ENCODE peak calls at places on chromosomes 7 and 10, in six cellular contexts. F is transverse colon, U is heart right ventricle, G is lung, K is HCT116, X is spleen. C is an unnamed sample. For H3K9me3, the result is how much of the 10 kb centered on the place peaks cover.

GRCh38 chr7:96199421-96199820 is 122.5 kb downstream of the SLC25A13 start:
- DNase-seq in X (no peak), G (no peak), K (no peak), F (no peak), U (no peak), C (no peak)

GRCh38 chr7:45217358-45217757 is 59.8 kb downstream of the RAMP3 start:
- DNase-seq in U (no peak), X (peak), G (no peak), K (no peak), F (no peak), C (peak)

GRCh38 chr10:3655528-3655927 is 129.5 kb downstream of the KLF6 start:
- DNase-seq in U (no peak), F (no peak), G (no peak), X (no peak), K (no peak), C (no peak)

GRCh38 chr7:129334473-129334872 is 99.8 kb upstream of the STRIP2 start:
- DNase-seq in X (no peak), U (no peak), K (no peak), G (no peak), F (no peak), C (no peak)

GRCh38 chr10:11604742-11605650 is 6.5 kb downstream of the USP6NL start:
- DNase-seq in G (no peak), F (no peak), X (no peak), K (no peak), U (no peak), C (no peak)

GRCh38 chr10:47396311-47396717 is 12.2 kb upstream of the ZNF488 start:
- DNase-seq in G (peak), K (no peak), U (no peak), X (no peak), F (no peak), C (peak)

GRCh38 chr7:66016131-66016461 is 34.1 kb upstream of the GUSB start:
- DNase-seq in U (no peak), K (no peak), F (no peak), G (no peak), X (no peak), C (peak)

GRCh38 chr10:48442809-48443177 is 136.3 kb downstream of the MAPK8 start:
- DNase-seq in G (no peak), F (no peak), X (peak), U (no peak), K (no peak), C (no peak)

GRCh38 chr7:66790725-66791124 is 50.2 kb downstream of the RABGEF1 start:
- DNase-seq in K (no peak), G (no peak), X (no peak), F (no peak), U (no peak), C (no peak)

GRCh38 chr7:69932034-69932628 is 333.9 kb downstream of the AUTS2 start:
- DNase-seq in X (no peak), U (no peak), G (no peak), K (no peak), F (no peak), C (no peak)

GRCh38 chr10:31604141-31604540 is 285.1 kb downstream of the ZEB1 start:
- DNase-seq in X (no peak), U (peak), K (no peak), F (no peak), G (no peak), C (no peak)

GRCh38 chr7:48887500-48887899 is 36.8 kb upstream of the CDC14C start:
- DNase-seq in K (no peak), G (no peak), U (no peak), F (no peak), X (no peak), C (no peak)

GRCh38 chr7:568031-568680 is 48.5 kb upstream of the PDGFA start:
- DNase-seq in U (no peak), X (no peak), G (no peak), F (no peak), K (no peak), C (no peak)

GRCh38 chr7:92880212-92881090 is 44.1 kb upstream of the CDK6 start:
- DNase-seq in K (peak), F (no peak), X (peak), U (no peak), G (no peak), C (no peak)

GRCh38 chr7:122738937-122739336 is 36.2 kb upstream of the RNF148 start:
- DNase-seq in U (no peak), F (no peak), K (no peak), X (no peak), G (no peak), C (no peak)

GRCh38 chr7:140552240-140552679 is 73.0 kb upstream of the MKRN1 start:
- DNase-seq in K (no peak), F (no peak), X (peak), G (no peak), U (no peak), C (no peak)

GRCh38 chr10:125823663-125824251 is 411 bp downstream of the BCCIP start:
- DNase-seq in F (no peak), U (no peak), X (peak), G (no peak), K (no peak), C (peak)

GRCh38 chr7:121624922-121625321 is 228.8 kb upstream of the FAM3C start:
- DNase-seq in X (no peak), F (no peak), K (no peak), U (peak), G (no peak), C (no peak)

GRCh38 chr10:125037145-125037544 is 95.2 kb downstream of the ZRANB1 start:
- DNase-seq in G (peak), X (no peak), U (no peak), F (peak), K (peak), C (peak)

GRCh38 chr7:41808541-41808940 is 105.7 kb upstream of the INHBA start:
- DNase-seq in G (no peak), F (no peak), U (no peak), K (no peak), X (no peak), C (no peak)

GRCh38 chr7:70894799-70895198 is 237.1 kb upstream of the GALNT17 start:
- DNase-seq in U (no peak), G (no peak), K (no peak), F (no peak), X (no peak), C (no peak)

GRCh38 chr10:3867454-3868273 is 82.7 kb upstream of the KLF6 start:
- DNase-seq in F (peak), U (no peak), X (no peak), K (no peak), G (no peak), C (no peak)

GRCh38 chr10:15293862-15294835 is 76.9 kb downstream of the FAM171A1 start:
- DNase-seq in U (no peak), X (no peak), K (no peak), G (no peak), F (no peak), C (no peak)

GRCh38 chr7:72016574-72016973 is 395.6 kb downstream of the CALN1 start:
- DNase-seq in F (no peak), U (no peak), X (no peak), G (no peak), K (no peak), C (no peak)

GRCh38 chr10:71584461-71584860 is 135.1 kb downstream of the C10orf105 start:
- DNase-seq in X (no peak), G (no peak), F (no peak), K (no peak), U (no peak), C (no peak)

GRCh38 chr10:21517983-21518628 is 7.4 kb downstream of the SKIDA1 start:
- DNase-seq in K (no peak), U (no peak), X (no peak), F (no peak), G (no peak), C (no peak)

GRCh38 chr7:6533893-6534804 is 17.1 kb downstream of the GRID2IP start:
- DNase-seq in G (no peak), X (no peak), K (no peak), U (no peak), F (peak), C (no peak)

GRCh38 chr10:126749030-126749655 is 78.7 kb upstream of the C10orf90 start:
- DNase-seq in G (peak), X (no peak), K (peak), U (peak), F (peak), C (peak)

GRCh38 chr7:6508539-6508938 is 42.7 kb downstream of the GRID2IP start:
- DNase-seq in U (no peak), K (no peak), G (no peak), F (no peak), X (no peak), C (no peak)

GRCh38 chr10:73517166-73517888 is 21.5 kb upstream of the PPP3CB start:
- DNase-seq in U (no peak), G (no peak), X (no peak), F (no peak), K (no peak), C (no peak)

GRCh38 chr10:62268399-62269076 is at the start of gene RTKN2:
- DNase-seq in K (peak), U (peak), F (peak), G (peak), X (peak), C (peak)
- TF ChIP-seq CTCF in K (no peak), U (no peak), F (no peak), G (no peak), X (no peak), C (no peak)

DNA sequence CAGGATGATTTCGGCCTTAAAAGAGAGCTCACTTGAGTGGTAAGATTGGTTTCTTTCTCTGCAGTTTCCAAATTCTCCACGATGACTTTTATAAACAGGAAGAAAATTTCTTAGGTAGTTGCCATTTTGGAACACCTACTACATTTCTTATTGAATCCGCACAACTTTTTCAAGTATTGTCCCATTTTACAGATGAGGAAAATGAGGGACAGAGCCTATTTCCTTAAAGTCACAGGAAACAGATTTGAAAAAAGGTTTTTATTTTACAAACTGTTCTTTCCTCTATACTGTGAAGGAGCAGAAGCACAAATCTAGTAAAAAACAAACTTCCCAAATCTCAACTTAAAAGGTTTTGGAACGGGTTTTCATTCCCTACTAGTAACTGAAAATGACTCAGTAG is 2.7 kb downstream of the YWHAG start:
- DNase-seq in G (no peak), X (no peak), K (no peak), U (no peak), F (no peak), C (no peak)
- H3K4me3 ChIP-seq in G (no peak), X (no peak), K (no peak), U (peak), F (no peak), C (peak)

GRCh38 chr10:109007514-109007913 is 915.8 kb downstream of the XPNPEP1 start:
- DNase-seq in K (no peak), X (no peak), G (no peak), U (no peak), F (no peak), C (no peak)
- H3K9me3 ChIP-seq in K (under half), X (under half), G (under half), U (under half), F (under half), C (under half)

DNA sequence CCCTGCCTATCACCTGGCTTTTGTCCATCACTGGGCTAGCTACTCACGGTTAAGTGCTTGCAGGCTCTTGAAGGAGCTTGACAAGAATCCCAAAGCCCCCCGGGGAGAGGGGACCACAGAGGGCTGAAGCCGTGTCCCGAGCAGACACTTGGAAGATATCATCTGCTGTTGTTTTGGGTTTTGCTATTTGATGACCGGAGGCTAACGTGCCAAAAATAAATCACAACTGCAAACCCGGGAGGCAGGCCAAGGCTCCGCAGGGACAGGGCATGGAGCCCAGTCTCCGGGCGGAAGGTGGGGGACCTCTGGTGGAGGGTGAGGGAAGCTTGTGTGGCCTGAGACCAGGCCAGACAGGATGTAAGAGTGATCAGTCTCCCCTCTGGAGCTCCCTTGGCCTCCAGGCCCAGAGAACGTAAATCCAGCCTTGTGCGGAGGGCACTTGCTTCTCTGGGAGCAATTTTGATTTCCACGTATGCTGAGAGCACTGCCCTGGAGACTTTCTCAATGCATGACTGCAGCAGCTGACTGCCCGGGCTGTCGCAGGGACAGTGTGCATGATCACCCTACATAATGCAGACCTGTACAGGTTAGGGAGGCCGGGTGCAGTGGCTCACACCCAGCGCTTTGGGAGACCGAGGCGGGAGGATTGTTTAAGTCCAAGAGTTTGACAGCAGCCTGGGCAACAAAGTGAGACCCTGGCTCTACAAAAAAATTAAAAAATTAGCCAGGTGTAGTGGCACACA is at the start of gene PHKG1:
- DNase-seq in X (peak), K (no peak), G (peak), U (peak), F (peak), C (no peak)
- TF ChIP-seq CTCF in X (no peak), K (peak), G (no peak), U (peak), F (no peak), C (peak)

GRCh38 chr7:150476819-150477631 is 26.6 kb downstream of the GIMAP8 start:
- DNase-seq in G (no peak), F (no peak), K (no peak), U (no peak), X (no peak), C (no peak)
- H3K4me3 ChIP-seq in G (no peak), F (no peak), K (no peak), U (no peak), X (no peak), C (no peak)

GRCh38 chr10:129509835-129510234 is 42.8 kb downstream of the MGMT start:
- DNase-seq in F (no peak), G (no peak), U (no peak), X (no peak), K (no peak), C (no peak)
- H3K9me3 ChIP-seq in F (under half), G (under half), U (under half), X (under half), K (under half), C (under half)

GRCh38 chr10:110208614-110209398 is 1.4 kb downstream of the MXI1 start:
- DNase-seq in X (peak), G (no peak), U (peak), K (no peak), F (peak), C (no peak)
- TF ChIP-seq CTCF in X (no peak), G (no peak), U (no peak), K (no peak), F (no peak), C (no peak)

DNA sequence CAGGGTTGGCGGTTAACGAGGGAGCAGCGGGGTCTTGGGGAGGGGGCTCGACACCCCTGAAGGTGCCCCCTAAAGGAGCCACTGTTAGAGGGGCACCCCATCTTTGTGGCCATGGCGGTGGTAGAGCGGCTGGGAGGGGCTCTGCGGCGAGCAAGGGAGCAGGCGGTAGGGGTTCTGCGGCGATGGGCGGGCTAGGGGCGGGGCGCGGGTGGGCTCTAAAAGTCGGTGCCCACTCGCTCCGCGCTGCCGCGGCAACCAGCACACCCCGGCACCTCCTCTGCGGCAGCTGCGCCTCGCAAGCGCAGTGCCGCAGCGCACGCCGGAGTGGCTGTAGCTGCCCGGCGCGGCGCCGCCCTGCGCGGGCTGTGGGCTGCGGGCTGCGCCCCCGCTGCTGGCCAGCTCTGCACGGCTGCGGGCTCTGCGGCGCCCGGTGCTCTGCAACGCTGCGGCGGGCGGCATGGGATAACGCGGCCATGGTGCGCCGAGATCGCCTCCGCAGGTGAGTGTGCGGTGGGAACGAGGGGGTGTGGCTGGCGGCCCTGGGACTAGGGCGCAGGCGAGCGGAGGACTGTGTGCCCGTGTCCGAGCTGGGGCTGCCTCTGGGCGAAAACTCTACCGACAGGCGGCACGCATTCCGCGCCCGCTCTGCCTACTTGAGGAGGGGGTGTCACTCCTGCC is at the start of gene MEST:
- DNase-seq in K (no peak), G (no peak), X (peak), U (peak), F (no peak), C (no peak)
- H3K4me3 ChIP-seq in K (no peak), G (peak), X (peak), U (peak), F (peak), C (no peak)

DNA sequence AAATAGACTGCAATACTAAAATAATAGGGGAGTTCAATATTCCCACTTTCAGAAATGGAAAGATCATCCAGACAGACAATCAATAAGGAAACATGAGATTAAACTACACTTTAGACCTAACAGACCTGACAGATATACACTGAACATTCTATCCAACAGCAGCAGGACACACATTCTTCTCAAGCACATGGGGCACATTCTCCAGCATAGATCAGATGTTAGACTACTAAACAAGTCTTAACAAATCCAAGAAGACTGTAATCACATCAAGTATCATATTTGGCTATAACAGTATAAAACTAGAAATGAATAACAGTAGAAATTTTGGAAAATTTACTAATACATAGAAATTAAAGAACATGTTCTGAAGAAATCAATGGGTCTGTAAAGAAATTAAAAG is 458.9 kb upstream of the ANKRD30A start:
- DNase-seq in U (no peak), X (no peak), G (no peak), F (no peak), K (no peak), C (no peak)
- H3K9me3 ChIP-seq in U (under half), X (under half), G (under half), F (under half), K (under half), C (under half)

GRCh38 chr10:110221721-110222261 is 14.4 kb downstream of the MXI1 start:
- DNase-seq in K (peak), G (peak), U (peak), F (peak), X (peak), C (peak)
- TF ChIP-seq CTCF in K (peak), G (no peak), U (no peak), F (no peak), X (no peak), C (no peak)

C was measured in PC-9.